ENCODE peak calls at places on chromosomes 12 and 14, in four cellular contexts. Y is transverse colon, A is suprapubic skin, V is HCT116. D is an unnamed sample.

GRCh38 chr12:66776974-66777373 is 98.1 kb upstream of the GRIP1 start:
- DNase-seq in Y (no peak), A (no peak), V (no peak), D (no peak)

GRCh38 chr12:12582193-12582881 is 19.7 kb upstream of the DUSP16 start:
- DNase-seq in Y (no peak), A (no peak), V (no peak), D (no peak)

GRCh38 chr14:20440882-20441281 is 4.9 kb upstream of the KLHL33 start:
- DNase-seq in Y (no peak), A (no peak), V (no peak), D (no peak)

GRCh38 chr14:26606729-26607128 is 8.9 kb upstream of the NOVA1 start:
- DNase-seq in Y (no peak), A (no peak), V (no peak), D (no peak)

GRCh38 chr12:132127041-132127440 is 17.1 kb downstream of the DDX51 start:
- DNase-seq in Y (no peak), A (no peak), V (no peak), D (no peak)

GRCh38 chr12:32568241-32568640 is 110.9 kb upstream of the DNM1L start:
- DNase-seq in Y (no peak), A (no peak), V (peak), D (no peak)

GRCh38 chr14:89672636-89673279 is 255.7 kb upstream of the FOXN3 start:
- DNase-seq in Y (peak), A (no peak), V (no peak), D (peak)

GRCh38 chr14:76930549-76930948 is 98.0 kb downstream of the IRF2BPL start:
- DNase-seq in Y (no peak), A (no peak), V (no peak), D (no peak)

GRCh38 chr14:104935955-104936354 is 11.3 kb downstream of the PLD4 start:
- DNase-seq in Y (no peak), A (no peak), V (no peak), D (no peak)

DNA sequence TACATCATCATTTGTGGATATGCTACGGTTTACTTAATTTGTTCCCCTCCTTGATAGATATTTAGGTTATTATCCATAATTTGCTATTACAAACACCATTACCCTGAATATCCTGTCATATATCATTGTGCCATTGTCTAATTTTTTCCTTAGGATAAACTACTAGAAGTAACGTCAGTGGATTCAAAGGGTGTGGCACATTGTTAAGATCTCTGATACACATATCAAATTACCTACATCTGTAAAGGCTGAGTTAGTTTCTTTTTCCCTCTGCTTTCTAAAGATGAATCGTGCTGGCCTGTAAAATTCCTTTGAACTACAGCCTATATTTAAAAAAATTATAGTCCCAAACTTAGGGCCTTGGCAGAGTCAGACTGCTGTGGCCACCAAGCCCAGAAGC is 53.9 kb upstream of the STRN3 start:
- DNase-seq in Y (no peak), A (no peak), V (no peak), D (no peak)
- H3K27ac ChIP-seq in Y (no peak), A (no peak), V (no peak), D (no peak)

GRCh38 chr14:55892906-55893305 is 225.3 kb upstream of the PELI2 start:
- DNase-seq in Y (no peak), A (no peak), V (no peak), D (no peak)
- TF ChIP-seq POLR2AphosphoS5 in Y (no peak), A (no peak), V (no peak), D (no peak)

GRCh38 chr12:114826233-114826632 is 142.3 kb upstream of the TBX3 start:
- DNase-seq in Y (no peak), A (no peak), V (no peak), D (no peak)
- TF ChIP-seq POLR2A in Y (no peak), A (no peak), V (no peak), D (no peak)

GRCh38 chr14:102665665-102666064 is 73.2 kb downstream of the RCOR1 start:
- DNase-seq in Y (no peak), A (no peak), V (no peak), D (no peak)
- H3K27ac ChIP-seq in Y (no peak), A (no peak), V (no peak), D (no peak)

GRCh38 chr12:52198454-52199215 is 6.8 kb upstream of the KRT80 start:
- DNase-seq in Y (no peak), A (no peak), V (no peak), D (no peak)
- TF ChIP-seq POLR2AphosphoS5 in Y (no peak), A (no peak), V (no peak), D (no peak)

DNA sequence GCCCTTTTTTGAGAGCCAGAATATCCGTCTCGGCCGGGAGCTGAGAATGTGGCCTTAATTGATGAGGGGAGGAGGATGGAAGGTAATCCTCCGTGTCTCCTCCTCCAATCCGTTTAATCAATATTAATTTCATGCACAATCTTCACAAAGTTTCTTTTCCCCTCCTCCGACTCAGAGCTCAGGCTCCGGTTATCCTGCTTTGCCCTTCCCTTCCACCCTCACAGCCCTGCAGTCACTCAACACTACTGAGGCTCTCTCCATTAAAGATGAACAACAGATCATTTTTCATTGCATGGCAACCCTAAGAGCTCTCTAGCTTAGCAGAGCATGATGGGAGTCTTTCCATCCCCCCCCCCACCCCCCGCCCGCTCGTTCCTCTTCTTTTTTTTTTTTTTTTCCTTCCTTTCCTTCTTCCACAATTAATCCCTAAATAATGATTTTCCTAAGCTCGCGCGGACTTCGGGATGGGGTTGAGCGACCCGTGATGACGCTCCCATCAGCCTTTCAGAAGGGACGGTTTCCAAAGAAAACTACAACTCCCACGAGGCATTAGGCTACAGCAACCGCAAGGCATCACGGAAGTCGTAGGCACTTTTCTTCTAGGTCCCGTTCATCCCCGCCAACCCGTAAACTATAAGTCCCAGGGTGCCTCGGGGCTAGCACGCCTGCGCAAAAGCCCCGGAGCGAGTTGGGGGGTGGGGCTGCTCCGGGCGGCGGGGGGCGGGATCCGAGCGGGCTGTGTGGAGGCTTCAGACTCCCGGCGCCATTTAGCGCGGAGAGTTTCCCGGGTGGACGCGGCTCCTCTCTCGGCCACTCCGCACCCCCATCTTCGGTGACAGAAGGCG is at the start of gene WNK1:
- DNase-seq in Y (peak), A (peak), V (peak), D (peak)
- TF ChIP-seq POLR2A in Y (peak), A (peak), V (peak), D (no peak)

D was measured in stomach.